ENCODE peak calls at places on chromosomes 4 and X, in ten cellular contexts. X is suprapubic skin, G is ovary, I is stomach, R is H1, Z is upper lobe of left lung, Y is A549, N is SK-N-SH, Q is HepG2, B is tibial nerve. A is an unnamed sample.

GRCh38 chr4:55609393-55609821 is 17.4 kb upstream of the PDCL2 start:
- DNase-seq in R (no peak), G (no peak), B (no peak), Y (no peak), Q (no peak), I (no peak), Z (peak), X (no peak), N (no peak), A (no peak)

GRCh38 chr4:71217688-71218087 is 121.1 kb upstream of the SLC4A4 start:
- DNase-seq in N (no peak), Y (no peak), X (no peak), G (no peak), R (no peak), Q (no peak), I (no peak), B (no peak), Z (no peak), A (no peak)

GRCh38 chr4:3337811-3338210 is 45.0 kb downstream of the RGS12 start:
- DNase-seq in Y (no peak), B (no peak), Z (no peak), X (no peak), N (no peak), R (no peak), Q (no peak), I (no peak), G (no peak), A (no peak)

GRCh38 chr4:94419956-94420355 is 31.8 kb upstream of the PDLIM5 start:
- DNase-seq in Y (no peak), B (no peak), X (no peak), R (no peak), G (no peak), N (no peak), I (no peak), Q (peak), Z (no peak), A (no peak)

GRCh38 chr4:31755751-31756150 is 1035.6 kb downstream of the PCDH7 start:
- DNase-seq in Q (no peak), R (no peak), X (no peak), G (no peak), Y (no peak), Z (no peak), B (no peak), I (no peak), N (no peak), A (no peak)

GRCh38 chr4:8191136-8191747 is 7.8 kb upstream of the SH3TC1 start:
- DNase-seq in Z (peak), G (peak), N (no peak), Q (peak), X (no peak), I (peak), R (no peak), Y (no peak), B (peak), A (peak)

GRCh38 chr4:154908168-154908567 is 127.1 kb downstream of the RBM46 start:
- DNase-seq in Y (no peak), B (no peak), I (no peak), G (no peak), Q (no peak), R (no peak), N (no peak), X (no peak), Z (no peak), A (no peak)

GRCh38 chr4:1393866-1394265 is 12.4 kb downstream of the NKX1-1 start:
- DNase-seq in Z (no peak), Q (no peak), R (no peak), G (no peak), X (peak), B (no peak), Y (no peak), N (no peak), I (no peak), A (peak)

GRCh38 chrX:72094894-72095293 is 36.8 kb downstream of the RTL5 start:
- DNase-seq in Y (no peak), G (peak), Z (peak), B (no peak), X (no peak), I (peak), R (no peak), Q (no peak), N (peak), A (no peak)

GRCh38 chrX:45849261-45849660 is 648.6 kb upstream of the DIPK2B start:
- DNase-seq in I (no peak), G (no peak), N (peak), Q (peak), X (no peak), R (no peak), Y (peak), Z (peak), B (no peak), A (no peak)

GRCh38 chrX:40009462-40009851 is 88.3 kb downstream of the BCOR start:
- DNase-seq in Q (no peak), Y (no peak), B (no peak), I (no peak), N (no peak), R (no peak), Z (no peak), X (no peak), G (no peak), A (no peak)

GRCh38 chr4:59503731-59504130 is 1696.4 kb upstream of the ADGRL3 start:
- DNase-seq in B (no peak), I (no peak), R (no peak), X (no peak), N (no peak), Q (no peak), Z (no peak), G (no peak), Y (no peak), A (no peak)

GRCh38 chr4:174096999-174097398 is 186.5 kb downstream of the FBXO8 start:
- DNase-seq in Z (no peak), R (no peak), G (no peak), I (no peak), Y (no peak), X (no peak), B (no peak), N (no peak), Q (no peak), A (no peak)
- TF ChIP-seq EP300 in Z (no peak), R (no peak), G (no peak), I (no peak), Y (no peak), X (no peak), B (no peak), N (no peak), Q (no peak), A (no peak)

DNA sequence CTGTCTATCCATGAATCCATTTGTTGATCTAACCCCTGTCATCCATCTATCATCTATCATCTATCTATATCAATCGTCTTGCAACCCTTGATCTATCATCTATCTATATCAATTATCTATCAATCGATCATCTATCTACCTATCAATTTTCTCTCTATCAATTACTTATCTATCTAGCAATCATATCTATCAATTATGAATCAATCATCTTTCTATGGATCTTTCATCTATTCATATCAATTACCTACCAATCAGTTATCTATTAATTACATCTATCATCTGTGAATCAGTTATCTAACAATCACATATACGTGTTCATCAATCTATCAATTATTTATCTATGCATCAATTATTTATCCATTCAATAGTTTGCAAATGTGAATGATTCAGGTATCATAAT is 24.5 kb upstream of the ASMTL start:
- DNase-seq in Y (no peak), N (no peak), G (no peak), Q (no peak), R (no peak), I (no peak), Z (no peak), B (no peak), X (no peak), A (no peak)
- TF ChIP-seq EP300 in Y (no peak), N (no peak), G (no peak), Q (no peak), R (no peak), I (no peak), Z (no peak), B (no peak), X (no peak), A (no peak)

GRCh38 chr4:147096667-147097604 is 151.3 kb upstream of the TTC29 start:
- DNase-seq in R (no peak), X (no peak), Q (peak), N (peak), B (no peak), Z (no peak), G (no peak), I (no peak), Y (peak), A (no peak)

GRCh38 chr4:147104768-147105167 is 159.1 kb upstream of the TTC29 start:
- DNase-seq in X (no peak), Q (no peak), G (no peak), B (no peak), Y (no peak), I (no peak), N (no peak), Z (no peak), R (no peak), A (no peak)

GRCh38 chr4:147103403-147103946 is 157.8 kb upstream of the TTC29 start:
- DNase-seq in Y (peak), G (no peak), X (peak), B (peak), Z (peak), R (no peak), Q (no peak), I (no peak), N (no peak), A (peak)

GRCh38 chr4:147101678-147102077 is 156.0 kb upstream of the TTC29 start:
- DNase-seq in G (no peak), X (no peak), B (no peak), R (no peak), Q (no peak), I (no peak), Y (no peak), N (no peak), Z (no peak), A (no peak)

DNA sequence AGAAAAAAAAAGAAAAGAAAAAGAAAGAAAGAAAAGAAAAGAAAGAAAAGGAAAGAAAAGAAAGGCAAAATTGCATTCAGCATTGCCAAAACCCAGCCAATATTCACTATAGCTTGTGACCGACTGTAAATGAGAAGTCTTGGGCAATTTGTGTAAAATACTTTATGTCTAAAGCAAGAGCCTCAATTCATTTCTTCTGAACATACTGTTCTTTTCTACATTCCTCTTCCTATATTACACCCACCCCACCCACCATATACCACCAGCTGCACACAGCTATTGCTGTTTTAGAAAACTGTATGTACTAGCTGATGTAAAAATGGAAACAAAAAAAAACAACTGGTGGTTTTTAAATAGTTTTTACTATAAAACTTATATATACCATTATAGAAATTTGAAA is 156.9 kb upstream of the TTC29 start:
- DNase-seq in Y (no peak), B (no peak), Z (no peak), X (no peak), N (no peak), R (no peak), I (no peak), Q (no peak), G (no peak), A (no peak)
- TF ChIP-seq EP300 in Y (no peak), B (no peak), Z (no peak), X (no peak), N (no peak), R (no peak), I (no peak), Q (no peak), G (no peak), A (no peak)

GRCh38 chr4:188008377-188008776 is 12.8 kb downstream of the ZFP42 start:
- DNase-seq in Q (no peak), I (no peak), Y (no peak), X (no peak), B (no peak), Z (no peak), R (no peak), G (no peak), N (no peak), A (no peak)
- TF ChIP-seq EP300 in Q (no peak), I (no peak), Y (no peak), X (no peak), B (no peak), Z (no peak), R (no peak), G (no peak), N (no peak), A (no peak)

GRCh38 chr4:57158221-57158620 is 48.0 kb upstream of the IGFBP7 start:
- DNase-seq in Q (no peak), R (no peak), B (no peak), X (no peak), Y (no peak), Z (no peak), N (peak), I (no peak), G (no peak), A (no peak)
- TF ChIP-seq EP300 in Q (no peak), R (no peak), B (no peak), X (no peak), Y (no peak), Z (no peak), N (no peak), I (no peak), G (no peak), A (no peak)

DNA sequence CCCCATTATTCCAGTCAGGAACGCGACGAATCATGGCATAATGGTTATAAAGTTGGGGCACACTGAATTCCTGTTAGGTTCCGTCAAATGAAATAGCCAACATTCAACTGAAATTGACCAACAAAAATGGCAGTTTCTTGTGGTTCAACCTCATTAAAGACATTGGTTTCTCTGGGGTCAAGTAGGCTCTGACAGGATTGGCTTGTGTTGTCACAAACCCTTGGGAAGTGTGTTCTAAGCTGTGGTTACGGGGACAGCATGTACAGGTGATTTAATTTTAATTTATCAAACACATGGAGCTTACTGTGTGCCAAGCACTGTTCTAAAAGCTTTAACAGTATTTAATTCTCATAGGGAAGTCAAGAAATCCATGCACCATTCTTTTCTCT is 751 bp downstream of the XK start:
- DNase-seq in Q (no peak), I (no peak), G (no peak), Z (no peak), Y (no peak), B (no peak), N (no peak), R (no peak), X (no peak), A (no peak)
- TF ChIP-seq EP300 in Q (no peak), I (no peak), G (no peak), Z (no peak), Y (no peak), B (no peak), N (no peak), R (no peak), X (no peak), A (no peak)

DNA sequence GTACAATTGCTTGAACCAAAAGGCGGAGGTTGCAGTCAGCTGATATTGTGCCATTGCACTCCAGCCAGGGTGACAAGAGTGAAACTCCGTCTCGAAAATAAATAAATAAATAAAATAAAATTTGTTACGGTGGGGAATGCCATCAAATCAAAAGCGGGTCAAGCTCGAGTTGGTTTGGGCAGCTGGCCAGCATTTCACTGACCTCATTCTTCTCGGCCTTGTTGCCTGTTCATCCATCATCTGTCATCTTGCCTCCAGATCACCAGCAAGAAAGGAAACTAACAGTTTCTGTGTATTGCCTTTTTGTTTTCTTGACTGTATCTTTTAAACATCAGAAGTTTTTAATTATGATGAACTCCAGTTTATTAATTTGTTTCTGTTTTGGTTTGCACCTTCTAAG is 31.5 kb upstream of the KLHL2 start:
- DNase-seq in Q (no peak), X (no peak), R (no peak), B (no peak), Z (no peak), N (no peak), I (no peak), G (no peak), Y (no peak), A (no peak)
- TF ChIP-seq EP300 in Q (no peak), X (no peak), R (no peak), B (no peak), Z (no peak), N (no peak), I (no peak), G (no peak), Y (no peak), A (no peak)